ENCODE peak calls at places on chromosomes 5 and 9, in seven cellular contexts. R, T, F, S, E, P and N are unnamed samples.

GRCh38 chr9:91285729-91286353 is 75.9 kb downstream of the AUH start:
- DNase-seq in R (no peak), S (no peak), P (no peak), E (no peak), F (no peak), T (no peak), N (no peak)

GRCh38 chr9:113626735-113627495 is 163.4 kb downstream of the RGS3 start:
- DNase-seq in P (no peak), R (no peak), S (no peak), E (no peak), F (peak; percentile 13), T (no peak), N (no peak)

GRCh38 chr5:174053891-174054290 is 8.4 kb downstream of the NSG2 start:
- DNase-seq in E (no peak), S (no peak), R (no peak), F (no peak), T (no peak), P (no peak), N (no peak)

GRCh38 chr5:73796164-73797141 is 170.5 kb downstream of the ARHGEF28 start:
- DNase-seq in E (peak; percentile 44), T (no peak), R (peak; percentile 43), P (peak; percentile 38), S (no peak), F (no peak), N (no peak)

GRCh38 chr5:150070277-150070638 is 16.1 kb downstream of the CSF1R start:
- DNase-seq in R (no peak), F (peak; percentile 45), E (no peak), S (no peak), T (no peak), P (no peak), N (no peak)

GRCh38 chr5:115455241-115455640 is 89.3 kb downstream of the FEM1C start:
- DNase-seq in S (no peak), T (no peak), E (no peak), P (no peak), F (no peak), R (no peak), N (no peak)

GRCh38 chr9:131361202-131361833 is 32.6 kb upstream of the PRRC2B start:
- DNase-seq in R (peak; percentile 17), S (no peak), E (peak; percentile 25), F (no peak), P (peak; percentile 84), T (no peak), N (no peak)

GRCh38 chr5:160635678-160636077 is 214.0 kb downstream of the PTTG1 start:
- DNase-seq in F (no peak), T (no peak), E (no peak), R (no peak), S (no peak), P (no peak), N (no peak)

GRCh38 chr9:115008536-115008935 is 78.1 kb upstream of the TNFSF8 start:
- DNase-seq in R (no peak), E (peak; percentile 56), P (peak; percentile 44), S (no peak), F (no peak), T (no peak), N (no peak)

GRCh38 chr5:170746081-170746951 is 37.2 kb upstream of the GABRP start:
- DNase-seq in P (no peak), R (no peak), T (no peak), S (no peak), E (no peak), F (no peak), N (no peak)

GRCh38 chr9:94623253-94623652 is 16.1 kb downstream of the FBP1 start:
- DNase-seq in R (peak; percentile 77), F (no peak), S (peak; percentile 87), P (no peak), T (no peak), E (peak; percentile 22), N (peak; percentile 34)

GRCh38 chr9:28317706-28318210 is 744.5 kb upstream of the C9orf72 start:
- DNase-seq in S (no peak), R (no peak), E (no peak), T (no peak), F (no peak), P (no peak), N (no peak)

GRCh38 chr5:44697025-44697424 is 111.7 kb upstream of the MRPS30 start:
- DNase-seq in E (no peak), S (peak; percentile 37), T (no peak), F (no peak), P (no peak), R (no peak), N (no peak)

GRCh38 chr5:38782185-38782584 is 63.6 kb upstream of the OSMR start:
- DNase-seq in T (no peak), E (no peak), R (no peak), F (no peak), S (no peak), P (no peak), N (no peak)

GRCh38 chr5:9782806-9783560 is 152.8 kb upstream of the TAS2R1 start:
- DNase-seq in P (no peak), F (no peak), S (peak; percentile 78), E (no peak), T (no peak), R (peak; percentile 49), N (no peak)

GRCh38 chr9:70049236-70049635 is 5.6 kb downstream of the MAMDC2 start:
- DNase-seq in P (peak; percentile 62), R (no peak), S (peak; percentile 42), T (no peak), E (no peak), F (no peak), N (peak; percentile 19)

GRCh38 chr5:100864931-100865330 is 38.2 kb downstream of the ST8SIA4 start:
- DNase-seq in R (no peak), S (no peak), E (no peak), T (no peak), P (peak; percentile 38), F (no peak), N (no peak)

GRCh38 chr9:38362912-38363588 is 29.5 kb upstream of the ALDH1B1 start:
- DNase-seq in R (peak; percentile 86), S (peak; percentile 81), F (peak; percentile 55), P (peak; percentile 57), T (no peak), E (peak; percentile 9), N (peak; percentile 75)

GRCh38 chr9:122053056-122053455 is 40.1 kb downstream of the TTLL11 start:
- DNase-seq in F (no peak), S (no peak), R (no peak), T (no peak), E (no peak), P (no peak), N (no peak)

GRCh38 chr5:168796840-168797548 is 217.8 kb upstream of the PANK3 start:
- DNase-seq in P (no peak), T (peak; percentile 38), S (no peak), E (no peak), R (no peak), F (no peak), N (peak; percentile 64)

GRCh38 chr9:134323741-134324358 is 2.4 kb upstream of the RXRA start:
- DNase-seq in R (no peak), S (no peak), E (no peak), T (no peak), F (no peak), P (no peak), N (no peak)

GRCh38 chr9:136867480-136867879 is 1.4 kb upstream of the EDF1 start:
- DNase-seq in R (no peak), E (no peak), F (no peak), S (no peak), T (no peak), P (no peak), N (no peak)

GRCh38 chr5:128566170-128566569 is 28.1 kb upstream of the FBN2 start:
- DNase-seq in F (no peak), P (no peak), T (no peak), S (no peak), R (no peak), E (no peak), N (no peak)

GRCh38 chr5:172788771-172789686 is 18.0 kb upstream of the DUSP1 start:
- DNase-seq in P (no peak), S (no peak), T (no peak), F (peak; percentile 54), E (no peak), R (peak; percentile 49), N (no peak)

GRCh38 chr5:9156282-9156681 is 389.6 kb downstream of the SEMA5A start:
- DNase-seq in E (peak; percentile 3), T (peak; percentile 44), F (no peak), P (no peak), S (peak; percentile 64), R (peak; percentile 71), N (peak; percentile 62)

GRCh38 chr5:39256472-39256871 is 37.1 kb upstream of the FYB1 start:
- DNase-seq in E (no peak), P (peak; percentile 80), T (no peak), S (no peak), F (no peak), R (no peak), N (no peak)

GRCh38 chr5:149125386-149125891 is 15.9 kb upstream of the ABLIM3 start:
- DNase-seq in P (peak; percentile 88), E (no peak), T (no peak), R (peak; percentile 41), S (no peak), F (no peak), N (no peak)

GRCh38 chr9:133844876-133845658 is 106.9 kb upstream of the SARDH start:
- DNase-seq in P (no peak), T (no peak), S (no peak), E (no peak), R (peak; percentile 72), F (no peak), N (no peak)

GRCh38 chr9:79600466-79600865 is 28.7 kb downstream of the TLE4 start:
- DNase-seq in F (no peak), S (no peak), R (no peak), T (no peak), E (no peak), P (no peak), N (no peak)

GRCh38 chr9:96394832-96395496 is 11.5 kb upstream of the SLC35D2 start:
- DNase-seq in S (peak; percentile 89), F (no peak), P (no peak), E (no peak), R (no peak), T (no peak), N (peak; percentile 32)

GRCh38 chr9:112061152-112061740 is 113.9 kb downstream of the SUSD1 start:
- DNase-seq in P (peak; percentile 93), T (no peak), F (peak; percentile 67), S (no peak), E (peak; percentile 45), R (peak; percentile 39), N (no peak)

GRCh38 chr5:171570244-171570819 is 150.9 kb downstream of the FGF18 start:
- DNase-seq in S (no peak), P (no peak), T (no peak), R (no peak), F (no peak), E (no peak), N (no peak)

GRCh38 chr5:157748740-157749461 is 5.4 kb downstream of the LSM11 start:
- DNase-seq in S (no peak), P (no peak), F (no peak), E (no peak), R (no peak), T (no peak), N (no peak)

GRCh38 chr5:164298165-164298564 is 792.7 kb downstream of the MAT2B start:
- DNase-seq in R (no peak), S (no peak), P (no peak), T (no peak), E (no peak), F (no peak), N (no peak)

GRCh38 chr9:94772128-94772527 is 45.6 kb downstream of the AOPEP start:
- DNase-seq in T (no peak), P (no peak), S (no peak), R (no peak), E (no peak), F (no peak), N (no peak)